ENCODE peak calls at places on chromosomes 2 and 18, in ten cellular contexts. Z is endodermal cell, X is epithelial cell of esophagus, V is endothelial cell of umbilical vein, A is ovary, Q is AG04450, M is mammary epithelial cell, G is brain microvascular endothelial cell, F is NB4, E is body of pancreas. T is an unnamed sample.
A peak's percentile ranks its signal among the peaks of the same experiment; 100 is the strongest.

GRCh38 chr18:40974448-40974847 is 980.6 kb upstream of the PIK3C3 start:
- DNase-seq in Z (no peak), X (no peak), V (no peak), A (no peak), Q (no peak), M (no peak), G (no peak), F (no peak), E (no peak), T (no peak)

GRCh38 chr2:207055254-207055653 is 110.5 kb downstream of the KLF7 start:
- DNase-seq in Z (no peak), X (no peak), V (no peak), A (no peak), Q (no peak), M (no peak), G (no peak), F (no peak), E (no peak), T (no peak)

GRCh38 chr2:20704886-20705285 is 37.9 kb downstream of the GDF7 start:
- DNase-seq in Z (no peak), X (no peak), V (no peak), A (no peak), Q (no peak), M (no peak), G (no peak), F (no peak), E (no peak), T (no peak)

GRCh38 chr18:45063246-45064038 is 382.8 kb downstream of the SETBP1 start:
- DNase-seq in Z (peak; percentile 62), X (no peak), V (no peak), A (no peak), Q (no peak), M (no peak), G (no peak), F (no peak), E (no peak), T (no peak)

GRCh38 chr2:150520887-150521664 is 33.6 kb upstream of the RND3 start:
- DNase-seq in Z (no peak), X (peak; percentile 98), V (peak; percentile 24), A (no peak), Q (no peak), M (peak; percentile 91), G (peak; percentile 66), F (no peak), E (no peak), T (peak; percentile 47)

GRCh38 chr2:219207884-219208740 is 1.5 kb downstream of the ZFAND2B start:
- DNase-seq in Z (no peak), X (peak; percentile 54), V (peak; percentile 18), A (peak; percentile 57), Q (no peak), M (peak; percentile 7), G (peak; percentile 8), F (no peak), E (no peak), T (no peak)

GRCh38 chr2:18596993-18597392 is 7.6 kb upstream of the NT5C1B start:
- DNase-seq in Z (no peak), X (no peak), V (no peak), A (no peak), Q (no peak), M (no peak), G (no peak), F (no peak), E (no peak), T (no peak)

GRCh38 chr2:145777297-145777696 is 1257.4 kb upstream of the ZEB2 start:
- DNase-seq in Z (no peak), X (peak; percentile 57), V (no peak), A (no peak), Q (no peak), M (peak; percentile 76), G (peak; percentile 66), F (no peak), E (no peak), T (peak; percentile 48)

GRCh38 chr2:119434664-119435063 is 3.0 kb downstream of the TMEM37 start:
- DNase-seq in Z (no peak), X (no peak), V (no peak), A (no peak), Q (no peak), M (no peak), G (no peak), F (no peak), E (no peak), T (no peak)
- H3K4me3 ChIP-seq in Z (no peak overlapping the region), X (no peak overlapping the region), V (no peak overlapping the region), A (no peak overlapping the region), Q (no peak overlapping the region), M (no peak overlapping the region), G (no peak overlapping the region), F (no peak overlapping the region), E (no peak overlapping the region), T (no peak overlapping the region)

GRCh38 chr2:237256845-237257244 is 157.1 kb downstream of the COL6A3 start:
- DNase-seq in Z (no peak), X (peak; percentile 37), V (peak; percentile 69), A (peak; percentile 70), Q (no peak), M (no peak), G (peak; percentile 30), F (no peak), E (no peak), T (no peak)

GRCh38 chr2:237260032-237260431 is 153.9 kb downstream of the COL6A3 start:
- DNase-seq in Z (no peak), X (no peak), V (no peak), A (no peak), Q (no peak), M (no peak), G (peak; percentile 36), F (no peak), E (no peak), T (no peak)

GRCh38 chr2:237257471-237257951 is 156.5 kb downstream of the COL6A3 start:
- DNase-seq in Z (no peak), X (no peak), V (peak; percentile 89), A (peak; percentile 75), Q (no peak), M (no peak), G (no peak), F (no peak), E (no peak), T (no peak)

GRCh38 chr2:237258146-237258545 is 155.8 kb downstream of the COL6A3 start:
- DNase-seq in Z (peak; percentile 71), X (no peak), V (no peak), A (no peak), Q (no peak), M (no peak), G (peak; percentile 17), F (peak; percentile 15), E (no peak), T (no peak)

GRCh38 chr2:237259201-237259600 is 154.8 kb downstream of the COL6A3 start:
- DNase-seq in Z (no peak), X (no peak), V (no peak), A (no peak), Q (no peak), M (no peak), G (peak; percentile 45), F (no peak), E (no peak), T (no peak)
- H3K4me3 ChIP-seq in Z (no peak overlapping the region), X (no peak overlapping the region), V (no peak overlapping the region), A (no peak overlapping the region), Q (no peak overlapping the region), M (no peak overlapping the region), G (no peak overlapping the region), F (no peak overlapping the region), E (no peak overlapping the region), T (no peak overlapping the region)

GRCh38 chr2:23027396-23027795 is 357.6 kb upstream of the KLHL29 start:
- DNase-seq in Z (peak; percentile 38), X (no peak), V (no peak), A (no peak), Q (no peak), M (no peak), G (no peak), F (no peak), E (no peak), T (no peak)
- H3K4me3 ChIP-seq in Z (no peak overlapping the region), X (no peak overlapping the region), V (no peak overlapping the region), A (no peak overlapping the region), Q (no peak overlapping the region), M (no peak overlapping the region), G (no peak overlapping the region), F (no peak overlapping the region), E (no peak overlapping the region), T (no peak overlapping the region)

GRCh38 chr2:142127248-142127647 is 3.6 kb downstream of the LRP1B start:
- DNase-seq in Z (no peak), X (no peak), V (no peak), A (no peak), Q (no peak), M (no peak), G (no peak), F (no peak), E (no peak), T (no peak)

GRCh38 chr2:142131016-142131714 is at the start of gene LRP1B:
- DNase-seq in Z (peak; percentile 82), X (peak; percentile 16), V (peak; percentile 45), A (peak; percentile 37), Q (no peak), M (peak; percentile 35), G (peak; percentile 15), F (peak; percentile 36), E (peak; percentile 19), T (no peak)

GRCh38 chr2:142124706-142125105 is 6.1 kb downstream of the LRP1B start:
- DNase-seq in Z (no peak), X (no peak), V (no peak), A (no peak), Q (no peak), M (no peak), G (no peak), F (no peak), E (no peak), T (no peak)

GRCh38 chr2:142128105-142128504 is 2.7 kb downstream of the LRP1B start:
- DNase-seq in Z (no peak), X (no peak), V (no peak), A (no peak), Q (no peak), M (no peak), G (no peak), F (no peak), E (no peak), T (no peak)

DNA sequence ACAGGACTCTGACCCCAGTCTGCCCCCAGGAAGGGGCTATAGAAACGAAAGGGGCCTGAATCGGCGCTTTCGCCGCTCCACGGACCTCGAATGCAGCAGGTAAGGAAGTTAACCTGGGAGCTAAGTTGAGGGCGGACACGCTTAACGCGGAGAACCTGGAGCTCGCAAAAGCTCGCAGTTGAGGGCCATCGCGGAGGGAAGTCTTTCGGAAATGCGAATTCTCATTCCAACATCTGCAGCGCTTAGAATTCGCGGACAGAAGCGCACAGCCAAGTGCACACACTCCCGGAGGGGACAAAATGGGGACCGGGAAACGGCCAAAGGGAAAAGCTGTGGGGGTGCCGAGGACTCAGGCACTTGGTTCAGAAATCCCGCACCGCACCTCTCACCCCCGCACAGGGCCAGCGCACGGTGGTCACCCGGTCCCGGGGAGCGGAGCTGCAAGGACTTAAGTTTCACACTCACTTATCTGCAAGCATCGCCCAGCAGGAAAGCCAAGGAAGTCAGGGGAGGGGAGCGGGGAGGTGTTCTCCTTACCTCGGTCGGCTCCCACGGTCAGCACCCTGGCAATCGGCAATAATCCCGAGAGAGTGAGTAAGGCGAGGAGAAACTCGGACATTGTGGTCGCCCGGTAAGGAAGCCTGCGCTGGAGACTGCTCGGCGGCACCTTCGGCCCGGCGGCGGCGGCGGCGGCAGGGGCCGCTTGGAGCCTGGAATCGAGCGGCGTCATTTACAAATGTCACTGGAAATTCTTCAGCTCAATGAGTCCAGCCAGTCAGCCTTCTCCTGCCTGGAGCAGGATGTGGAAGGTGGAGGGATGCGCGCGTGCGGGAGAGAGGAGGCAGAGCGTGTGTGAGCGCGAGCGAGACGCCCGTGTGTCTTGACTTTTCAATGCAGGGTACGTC is 453 bp downstream of the LRP1B start:
- DNase-seq in Z (peak; percentile 89), X (peak; percentile 79), V (peak; percentile 56), A (peak; percentile 60), Q (no peak), M (peak; percentile 69), G (peak; percentile 31), F (no peak), E (peak; percentile 68), T (no peak)
- H3K4me3 ChIP-seq in Z (peak overlapping the region; percentile 86), X (peak overlapping the region; percentile 39), V (peak overlapping the region; percentile 83), A (peak overlapping the region; percentile 40), Q (peak overlapping the region; percentile 69), M (peak overlapping the region; percentile 66), G (peak overlapping the region; percentile 68), F (no peak overlapping the region), E (peak overlapping the region; percentile 44), T (peak overlapping the region; percentile 57)